ENCODE peak calls at places on chromosomes 6 and 20, in nine cellular contexts. I is NCI-H146; T is Kasumi-1; V is heart right ventricle; Z is activated T-helper 9 cell treated with anti-CD3 and anti-CD28 coated beads, Interleukin-2, amount 50 U/mL, for 16 hours; G is naive thymus-derived CD8-positive, alpha-beta T cell; N is right atrium auricular region; H is DMS153; C is ELF-1. E is an unnamed sample.
A peak's percentile ranks its signal among the peaks of the same experiment; 100 is the strongest.

GRCh38 chr6:156876302-156876701 is 99.1 kb downstream of the ARID1B start:
- DNase-seq in I (peak; percentile 26), T (no peak), V (no peak), Z (no peak), G (no peak), N (no peak), H (no peak), C (peak; percentile 55), E (no peak)

GRCh38 chr6:56649782-56650181 is 7.1 kb upstream of the DST start:
- DNase-seq in I (no peak), T (no peak), V (no peak), Z (no peak), G (no peak), N (no peak), H (no peak), C (no peak), E (no peak)

GRCh38 chr20:62636446-62636845 is 5.9 kb upstream of the SLCO4A1 start:
- DNase-seq in I (no peak), T (peak; percentile 80), V (no peak), Z (no peak), G (no peak), N (no peak), H (no peak), C (no peak), E (no peak)

GRCh38 chr6:36691011-36691410 is 6.6 kb upstream of the RAB44 start:
- DNase-seq in I (no peak), T (no peak), V (no peak), Z (no peak), G (no peak), N (no peak), H (no peak), C (no peak), E (no peak)

GRCh38 chr6:155125916-155126315 is 130.8 kb downstream of the TIAM2 start:
- DNase-seq in I (no peak), T (no peak), V (no peak), Z (no peak), G (no peak), N (no peak), H (no peak), C (no peak), E (no peak)

GRCh38 chr6:150456902-150457643 is 88.3 kb downstream of the IYD start:
- DNase-seq in I (peak; percentile 35), T (no peak), V (no peak), Z (no peak), G (no peak), N (no peak), H (no peak), C (peak; percentile 27), E (no peak)

GRCh38 chr6:147285087-147285855 is 81.1 kb downstream of the STXBP5 start:
- DNase-seq in I (peak; percentile 53), T (peak; percentile 66), V (no peak), Z (no peak), G (no peak), N (no peak), H (peak; percentile 4), C (no peak), E (peak; percentile 80)

GRCh38 chr6:110530671-110531070 is 54.3 kb upstream of the SLC22A16 start:
- DNase-seq in I (no peak), T (no peak), V (no peak), Z (no peak), G (no peak), N (no peak), H (no peak), C (no peak), E (no peak)

GRCh38 chr20:8082999-8083398 is 49.1 kb upstream of the PLCB1 start:
- DNase-seq in I (no peak), T (no peak), V (peak; percentile 9), Z (no peak), G (no peak), N (no peak), H (peak; percentile 87), C (no peak), E (no peak)

GRCh38 chr6:33166811-33167210 is 25.5 kb downstream of the COL11A2 start:
- DNase-seq in I (no peak), T (no peak), V (no peak), Z (no peak), G (no peak), N (no peak), H (no peak), C (no peak), E (no peak)

E was measured in pons.